ENCODE peak calls at places on chromosomes 13 and 19, in five cellular contexts. G, O, U, N and F are unnamed samples.
A peak's percentile ranks its signal among the peaks of the same experiment; 100 is the strongest.

GRCh38 chr19:30447276-30447870 is 75.2 kb downstream of the ZNF536 start:
- DNase-seq in G (no peak), O (no peak), U (no peak), N (no peak), F (no peak)

GRCh38 chr19:53272044-53272443 is 4.5 kb upstream of the VN1R4 start:
- DNase-seq in G (no peak), O (no peak), U (no peak), N (no peak), F (no peak)

GRCh38 chr19:39277598-39277997 is 9.4 kb downstream of the IFNL2 start:
- DNase-seq in G (no peak), O (no peak), U (no peak), N (no peak), F (no peak)

GRCh38 chr19:56837892-56838679 is 2.4 kb downstream of the PEG3 start:
- DNase-seq in G (peak; percentile 66), O (no peak), U (peak; percentile 2), N (no peak), F (peak; percentile 75)

GRCh38 chr13:41053384-41053826 is 7.9 kb upstream of the WBP4 start:
- DNase-seq in G (no peak), O (no peak), U (peak; percentile 20), N (no peak), F (peak; percentile 32)

GRCh38 chr19:738509-739128 is 12.3 kb upstream of the MISP start:
- DNase-seq in G (no peak), O (no peak), U (no peak), N (no peak), F (no peak)

GRCh38 chr19:16051254-16052025 is 24.9 kb upstream of the TPM4 start:
- DNase-seq in G (no peak), O (peak; percentile 74), U (peak; percentile 26), N (no peak), F (no peak)

GRCh38 chr13:26658972-26659371 is 101.5 kb downstream of the WASF3 start:
- DNase-seq in G (no peak), O (no peak), U (no peak), N (no peak), F (no peak)

GRCh38 chr13:102309110-102309509 is 92.7 kb downstream of the FGF14 start:
- DNase-seq in G (no peak), O (no peak), U (no peak), N (no peak), F (no peak)

GRCh38 chr13:106498571-106498970 is 36.9 kb downstream of the EFNB2 start:
- DNase-seq in G (no peak), O (no peak), U (no peak), N (no peak), F (no peak)

GRCh38 chr19:38848299-38849146 is 1.3 kb downstream of the HNRNPL start:
- DNase-seq in G (no peak), O (no peak), U (peak; percentile 12), N (no peak), F (no peak)

GRCh38 chr19:6828306-6828697 is 55.8 kb downstream of the VAV1 start:
- DNase-seq in G (no peak), O (no peak), U (peak; percentile 16), N (peak; percentile 19), F (no peak)

GRCh38 chr19:33394006-33394722 is 20.7 kb downstream of the CEBPG start:
- DNase-seq in G (peak; percentile 57), O (no peak), U (peak; percentile 75), N (no peak), F (peak; percentile 61)

GRCh38 chr19:4534836-4535658 is at the start of gene PLIN5:
- DNase-seq in G (peak; percentile 81), O (peak; percentile 24), U (no peak), N (peak; percentile 96), F (peak; percentile 81)

GRCh38 chr19:29371766-29372415 is 153.9 kb upstream of the VSTM2B start:
- DNase-seq in G (no peak), O (no peak), U (no peak), N (no peak), F (no peak)

GRCh38 chr13:108346376-108346775 is 76.9 kb downstream of the TNFSF13B start:
- DNase-seq in G (no peak), O (peak; percentile 37), U (no peak), N (peak; percentile 6), F (no peak)

GRCh38 chr13:55394470-55394869 is 1746.2 kb upstream of the PRR20A start:
- DNase-seq in G (no peak), O (no peak), U (no peak), N (no peak), F (no peak)

GRCh38 chr13:39875111-39875510 is 219.6 kb downstream of the COG6 start:
- DNase-seq in G (no peak), O (no peak), U (no peak), N (no peak), F (no peak)

GRCh38 chr19:10007366-10007765 is 2.9 kb downstream of the COL5A3 start:
- DNase-seq in G (peak; percentile 57), O (no peak), U (no peak), N (no peak), F (peak; percentile 65)

GRCh38 chr13:99307648-99308339 is 595 bp upstream of the GPR183 start:
- DNase-seq in G (no peak), O (peak; percentile 73), U (peak; percentile 78), N (no peak), F (no peak)
- H3K27ac ChIP-seq in G (peak overlapping the region; percentile 25), O (peak overlapping the region; percentile 81), U (peak overlapping the region; percentile 36), N (peak overlapping the region; percentile 42), F (peak overlapping the region; percentile 45)

GRCh38 chr19:14477417-14478112 is 2.4 kb upstream of the PTGER1 start:
- DNase-seq in G (no peak), O (no peak), U (no peak), N (no peak), F (peak; percentile 44)
- H3K4me3 ChIP-seq in G (no peak overlapping the region), O (no peak overlapping the region), U (no peak overlapping the region), N (no peak overlapping the region), F (no peak overlapping the region)

GRCh38 chr13:75785130-75785529 is 149.0 kb downstream of the LMO7 start:
- DNase-seq in G (no peak), O (no peak), U (no peak), N (no peak), F (no peak)

GRCh38 chr13:75789451-75790197 is 153.5 kb downstream of the LMO7 start:
- DNase-seq in G (no peak), O (no peak), U (no peak), N (no peak), F (no peak)

GRCh38 chr13:75787249-75787940 is 151.3 kb downstream of the LMO7 start:
- DNase-seq in G (no peak), O (no peak), U (peak; percentile 50), N (no peak), F (no peak)

GRCh38 chr13:75790198-75790970 is 154.3 kb downstream of the LMO7 start:
- DNase-seq in G (no peak), O (no peak), U (no peak), N (no peak), F (no peak)

GRCh38 chr13:75788494-75788991 is 152.4 kb downstream of the LMO7 start:
- DNase-seq in G (no peak), O (no peak), U (peak; percentile 57), N (no peak), F (peak; percentile 33)
- H3K27ac ChIP-seq in G (peak overlapping the region; percentile 88), O (no peak overlapping the region), U (no peak overlapping the region), N (no peak overlapping the region), F (peak overlapping the region; percentile 75)

GRCh38 chr13:29886446-29886845 is 36.0 kb upstream of the UBL3 start:
- DNase-seq in G (no peak), O (peak; percentile 39), U (no peak), N (no peak), F (no peak)
- H3K4me3 ChIP-seq in G (no peak overlapping the region), O (no peak overlapping the region), U (no peak overlapping the region), N (no peak overlapping the region), F (no peak overlapping the region)